ENCODE peak calls at places on chromosomes 2 and 18, in nine cellular contexts. One of them, this sample, is unnamed.

GRCh38 chr2:70992945-70993688 is 1.6 kb downstream of the TEX261 start:
- DNase-seq in SK-N-SH: no peak
- DNase-seq in dorsolateral prefrontal cortex: no peak
- DNase-seq in astrocyte of the hippocampus: no peak
- DNase-seq in stimulated activated CD4-positive, alpha-beta T cell treated with anti-CD3 and anti-CD28 coated beads, Interleukin-12 subunit alpha, Interleukin-12 subunit beta, amount 100 ng/mL, for 4 hours: no peak
- DNase-seq in fibroblast of villous mesenchyme: no peak
- DNase-seq in IMR-90: no peak
- DNase-seq in RPMI7951: no peak
- DNase-seq in retina: no peak
- DNase-seq in this sample: no peak

GRCh38 chr2:237616373-237617304 is 10.7 kb upstream of the LRRFIP1 start:
- DNase-seq in dorsolateral prefrontal cortex: no peak
- DNase-seq in IMR-90: peak; percentile 85
- DNase-seq in RPMI7951: peak; percentile 93
- DNase-seq in astrocyte of the hippocampus: peak; percentile 75
- DNase-seq in stimulated activated CD4-positive, alpha-beta T cell treated with anti-CD3 and anti-CD28 coated beads, Interleukin-12 subunit alpha, Interleukin-12 subunit beta, amount 100 ng/mL, for 4 hours: no peak
- DNase-seq in fibroblast of villous mesenchyme: peak; percentile 76
- DNase-seq in SK-N-SH: no peak
- DNase-seq in retina: no peak
- DNase-seq in this sample: peak; percentile 69

GRCh38 chr2:114550895-114551793 is 108.7 kb downstream of the DPP10 start:
- DNase-seq in retina: peak; percentile 64
- DNase-seq in stimulated activated CD4-positive, alpha-beta T cell treated with anti-CD3 and anti-CD28 coated beads, Interleukin-12 subunit alpha, Interleukin-12 subunit beta, amount 100 ng/mL, for 4 hours: no peak
- DNase-seq in RPMI7951: peak; percentile 42
- DNase-seq in IMR-90: peak; percentile 50
- DNase-seq in SK-N-SH: peak; percentile 25
- DNase-seq in fibroblast of villous mesenchyme: peak; percentile 17
- DNase-seq in astrocyte of the hippocampus: peak; percentile 67
- DNase-seq in dorsolateral prefrontal cortex: peak; percentile 9
- DNase-seq in this sample: no peak

GRCh38 chr18:7383336-7383980 is 152.6 kb downstream of the LRRC30 start:
- DNase-seq in astrocyte of the hippocampus: no peak
- DNase-seq in IMR-90: no peak
- DNase-seq in RPMI7951: no peak
- DNase-seq in retina: no peak
- DNase-seq in dorsolateral prefrontal cortex: no peak
- DNase-seq in SK-N-SH: no peak
- DNase-seq in fibroblast of villous mesenchyme: no peak
- DNase-seq in stimulated activated CD4-positive, alpha-beta T cell treated with anti-CD3 and anti-CD28 coated beads, Interleukin-12 subunit alpha, Interleukin-12 subunit beta, amount 100 ng/mL, for 4 hours: no peak
- DNase-seq in this sample: no peak

GRCh38 chr2:62287895-62288589 is 92.1 kb downstream of the B3GNT2 start:
- DNase-seq in SK-N-SH: peak; percentile 81
- DNase-seq in astrocyte of the hippocampus: peak; percentile 66
- DNase-seq in IMR-90: no peak
- DNase-seq in fibroblast of villous mesenchyme: no peak
- DNase-seq in stimulated activated CD4-positive, alpha-beta T cell treated with anti-CD3 and anti-CD28 coated beads, Interleukin-12 subunit alpha, Interleukin-12 subunit beta, amount 100 ng/mL, for 4 hours: no peak
- DNase-seq in retina: no peak
- DNase-seq in dorsolateral prefrontal cortex: no peak
- DNase-seq in RPMI7951: peak; percentile 89
- DNase-seq in this sample: peak; percentile 53

GRCh38 chr2:18900691-18901113 is 311.3 kb upstream of the NT5C1B start:
- DNase-seq in astrocyte of the hippocampus: no peak
- DNase-seq in SK-N-SH: no peak
- DNase-seq in dorsolateral prefrontal cortex: no peak
- DNase-seq in stimulated activated CD4-positive, alpha-beta T cell treated with anti-CD3 and anti-CD28 coated beads, Interleukin-12 subunit alpha, Interleukin-12 subunit beta, amount 100 ng/mL, for 4 hours: no peak
- DNase-seq in IMR-90: no peak
- DNase-seq in fibroblast of villous mesenchyme: no peak
- DNase-seq in RPMI7951: no peak
- DNase-seq in retina: no peak
- DNase-seq in this sample: no peak

GRCh38 chr2:187078297-187078696 is 229.3 kb upstream of the ZSWIM2 start:
- DNase-seq in IMR-90: peak; percentile 1
- DNase-seq in stimulated activated CD4-positive, alpha-beta T cell treated with anti-CD3 and anti-CD28 coated beads, Interleukin-12 subunit alpha, Interleukin-12 subunit beta, amount 100 ng/mL, for 4 hours: no peak
- DNase-seq in dorsolateral prefrontal cortex: no peak
- DNase-seq in astrocyte of the hippocampus: peak; percentile 6
- DNase-seq in SK-N-SH: no peak
- DNase-seq in RPMI7951: peak; percentile 31
- DNase-seq in retina: no peak
- DNase-seq in fibroblast of villous mesenchyme: peak; percentile 58
- DNase-seq in this sample: no peak

GRCh38 chr2:125313806-125314205 is 1288.7 kb downstream of the CNTNAP5 start:
- DNase-seq in dorsolateral prefrontal cortex: no peak
- DNase-seq in RPMI7951: no peak
- DNase-seq in retina: no peak
- DNase-seq in IMR-90: no peak
- DNase-seq in SK-N-SH: no peak
- DNase-seq in stimulated activated CD4-positive, alpha-beta T cell treated with anti-CD3 and anti-CD28 coated beads, Interleukin-12 subunit alpha, Interleukin-12 subunit beta, amount 100 ng/mL, for 4 hours: no peak
- DNase-seq in astrocyte of the hippocampus: no peak
- DNase-seq in fibroblast of villous mesenchyme: no peak
- DNase-seq in this sample: no peak

GRCh38 chr2:26772064-26773001 is 8.2 kb downstream of the SLC35F6 start:
- DNase-seq in RPMI7951: peak; percentile 79
- DNase-seq in SK-N-SH: peak; percentile 9
- DNase-seq in retina: no peak
- DNase-seq in astrocyte of the hippocampus: no peak
- DNase-seq in stimulated activated CD4-positive, alpha-beta T cell treated with anti-CD3 and anti-CD28 coated beads, Interleukin-12 subunit alpha, Interleukin-12 subunit beta, amount 100 ng/mL, for 4 hours: no peak
- DNase-seq in IMR-90: peak; percentile 38
- DNase-seq in dorsolateral prefrontal cortex: peak; percentile 61
- DNase-seq in fibroblast of villous mesenchyme: peak; percentile 97
- DNase-seq in this sample: no peak

GRCh38 chr2:26843041-26843440 is 4.9 kb upstream of the DPYSL5 start:
- DNase-seq in astrocyte of the hippocampus: no peak
- DNase-seq in RPMI7951: no peak
- DNase-seq in IMR-90: no peak
- DNase-seq in dorsolateral prefrontal cortex: no peak
- DNase-seq in retina: no peak
- DNase-seq in fibroblast of villous mesenchyme: no peak
- DNase-seq in SK-N-SH: no peak
- DNase-seq in stimulated activated CD4-positive, alpha-beta T cell treated with anti-CD3 and anti-CD28 coated beads, Interleukin-12 subunit alpha, Interleukin-12 subunit beta, amount 100 ng/mL, for 4 hours: no peak
- DNase-seq in this sample: no peak

GRCh38 chr2:26575836-26576564 is 65.2 kb downstream of the CIB4 start:
- DNase-seq in astrocyte of the hippocampus: no peak
- DNase-seq in retina: no peak
- DNase-seq in dorsolateral prefrontal cortex: no peak
- DNase-seq in SK-N-SH: no peak
- DNase-seq in IMR-90: no peak
- DNase-seq in stimulated activated CD4-positive, alpha-beta T cell treated with anti-CD3 and anti-CD28 coated beads, Interleukin-12 subunit alpha, Interleukin-12 subunit beta, amount 100 ng/mL, for 4 hours: no peak
- DNase-seq in fibroblast of villous mesenchyme: no peak
- DNase-seq in RPMI7951: no peak
- DNase-seq in this sample: no peak

GRCh38 chr18:57666818-57667497 is 45.3 kb upstream of the NARS1 start:
- DNase-seq in astrocyte of the hippocampus: no peak
- DNase-seq in dorsolateral prefrontal cortex: no peak
- DNase-seq in stimulated activated CD4-positive, alpha-beta T cell treated with anti-CD3 and anti-CD28 coated beads, Interleukin-12 subunit alpha, Interleukin-12 subunit beta, amount 100 ng/mL, for 4 hours: no peak
- DNase-seq in fibroblast of villous mesenchyme: peak; percentile 94
- DNase-seq in SK-N-SH: no peak
- DNase-seq in retina: no peak
- DNase-seq in RPMI7951: peak; percentile 29
- DNase-seq in IMR-90: peak; percentile 74
- DNase-seq in this sample: no peak

GRCh38 chr2:206881708-206882335 is 57.5 kb upstream of the CPO start:
- DNase-seq in SK-N-SH: no peak
- DNase-seq in retina: no peak
- DNase-seq in fibroblast of villous mesenchyme: no peak
- DNase-seq in RPMI7951: no peak
- DNase-seq in stimulated activated CD4-positive, alpha-beta T cell treated with anti-CD3 and anti-CD28 coated beads, Interleukin-12 subunit alpha, Interleukin-12 subunit beta, amount 100 ng/mL, for 4 hours: no peak
- DNase-seq in IMR-90: no peak
- DNase-seq in dorsolateral prefrontal cortex: no peak
- DNase-seq in astrocyte of the hippocampus: no peak
- DNase-seq in this sample: no peak

GRCh38 chr2:234241656-234242445 is 191.3 kb downstream of the SPP2 start:
- DNase-seq in SK-N-SH: no peak
- DNase-seq in astrocyte of the hippocampus: peak; percentile 88
- DNase-seq in RPMI7951: peak; percentile 100
- DNase-seq in IMR-90: peak; percentile 77
- DNase-seq in retina: peak; percentile 38
- DNase-seq in stimulated activated CD4-positive, alpha-beta T cell treated with anti-CD3 and anti-CD28 coated beads, Interleukin-12 subunit alpha, Interleukin-12 subunit beta, amount 100 ng/mL, for 4 hours: no peak
- DNase-seq in dorsolateral prefrontal cortex: no peak
- DNase-seq in fibroblast of villous mesenchyme: peak; percentile 43
- DNase-seq in this sample: peak; percentile 69

GRCh38 chr18:10365021-10365420 is 89.4 kb upstream of the APCDD1 start:
- DNase-seq in RPMI7951: no peak
- DNase-seq in astrocyte of the hippocampus: no peak
- DNase-seq in retina: no peak
- DNase-seq in IMR-90: no peak
- DNase-seq in stimulated activated CD4-positive, alpha-beta T cell treated with anti-CD3 and anti-CD28 coated beads, Interleukin-12 subunit alpha, Interleukin-12 subunit beta, amount 100 ng/mL, for 4 hours: no peak
- DNase-seq in dorsolateral prefrontal cortex: no peak
- DNase-seq in SK-N-SH: no peak
- DNase-seq in fibroblast of villous mesenchyme: no peak
- DNase-seq in this sample: no peak